ENCODE peak calls at places on chromosomes 12 and 14, in six cellular contexts. M, D, W, C, V and K are unnamed samples.

GRCh38 chr12:52050116-52050770 is 999 bp upstream of the NR4A1 start:
- DNase-seq in V (no peak), M (no peak), W (no peak), D (no peak), C (peak; percentile 54), K (no peak)

GRCh38 chr14:95534299-95535225 is at the start of gene GLRX5:
- DNase-seq in D (peak; percentile 98), C (peak; percentile 99), W (peak; percentile 98), M (peak; percentile 100), V (peak; percentile 99), K (peak; percentile 98)

GRCh38 chr12:67893003-67893402 is 96.2 kb upstream of the IFNG-AS1 start:
- DNase-seq in W (no peak), C (no peak), D (no peak), M (no peak), V (no peak), K (no peak)

GRCh38 chr12:108730337-108731104 is 797 bp downstream of the CORO1C start:
- DNase-seq in V (peak; percentile 57), M (peak; percentile 72), W (peak; percentile 75), D (peak; percentile 46), C (peak; percentile 91), K (peak; percentile 72)

GRCh38 chr14:60505448-60505847 is 3.5 kb upstream of the SIX6 start:
- DNase-seq in W (no peak), M (no peak), V (no peak), D (no peak), C (no peak), K (no peak)

GRCh38 chr14:88829188-88829587 is 4.7 kb downstream of the TTC8 start:
- DNase-seq in C (no peak), V (no peak), W (no peak), M (no peak), D (no peak), K (no peak)

GRCh38 chr14:58560208-58560607 is 77.6 kb upstream of the DACT1 start:
- DNase-seq in W (no peak), V (no peak), C (no peak), M (no peak), D (peak; percentile 46), K (no peak)

GRCh38 chr14:106287506-106287905 is 761.1 kb downstream of the TMEM121 start:
- DNase-seq in M (no peak), V (no peak), C (no peak), D (no peak), W (no peak), K (no peak)

GRCh38 chr12:3752741-3753486 is at the start of gene CRACR2A:
- DNase-seq in V (peak; percentile 88), M (peak; percentile 62), D (peak; percentile 74), C (no peak), W (no peak), K (peak; percentile 21)

GRCh38 chr14:40682131-40682913 is 924.4 kb upstream of the LRFN5 start:
- DNase-seq in V (no peak), D (no peak), W (no peak), C (no peak), M (no peak), K (no peak)

GRCh38 chr14:99757331-99758070 is 35.7 kb upstream of the EML1 start:
- DNase-seq in V (peak; percentile 76), M (no peak), D (peak; percentile 43), C (no peak), W (peak; percentile 91), K (peak; percentile 58)

GRCh38 chr12:46814143-46814542 is 11.7 kb downstream of the SLC38A4 start:
- DNase-seq in V (no peak), D (no peak), C (no peak), W (no peak), M (no peak), K (no peak)

GRCh38 chr12:43482311-43483085 is 69.5 kb downstream of the ADAMTS20 start:
- DNase-seq in D (no peak), W (no peak), V (no peak), C (no peak), M (no peak), K (no peak)

GRCh38 chr12:124703852-124704251 is 136.4 kb upstream of the NCOR2 start:
- DNase-seq in D (no peak), M (no peak), V (no peak), C (no peak), W (peak; percentile 69), K (no peak)

GRCh38 chr14:54652188-54652889 is 85.4 kb downstream of the SAMD4A start:
- DNase-seq in W (peak; percentile 98), D (peak; percentile 94), V (peak; percentile 91), C (no peak), M (peak; percentile 91), K (peak; percentile 78)

GRCh38 chr14:58942516-58942915 is 246.0 kb upstream of the DAAM1 start:
- DNase-seq in C (no peak), M (no peak), W (no peak), D (no peak), V (peak; percentile 34), K (no peak)

GRCh38 chr12:12349711-12350665 is at the start of gene MANSC1:
- DNase-seq in V (peak; percentile 75), C (peak; percentile 91), D (peak; percentile 40), W (peak; percentile 71), M (peak; percentile 59), K (no peak)

GRCh38 chr14:33219957-33220356 is 281.3 kb downstream of the NPAS3 start:
- DNase-seq in M (no peak), D (no peak), W (no peak), V (no peak), C (no peak), K (no peak)

GRCh38 chr12:12734561-12735071 is 17.4 kb downstream of the CDKN1B start:
- DNase-seq in C (no peak), V (no peak), M (no peak), D (no peak), W (no peak), K (no peak)

GRCh38 chr12:67515679-67516363 is 132.7 kb upstream of the DYRK2 start:
- DNase-seq in C (peak; percentile 88), M (peak; percentile 21), W (peak; percentile 70), D (no peak), V (no peak), K (no peak)

GRCh38 chr12:99619389-99620158 is 28.0 kb upstream of the GARIN6 start:
- DNase-seq in M (no peak), W (peak; percentile 36), C (no peak), V (no peak), D (no peak), K (no peak)

GRCh38 chr12:24012528-24012927 is 63.1 kb upstream of the SOX5 start:
- DNase-seq in D (no peak), M (no peak), W (no peak), V (no peak), C (no peak), K (no peak)

GRCh38 chr14:100440207-100440631 is 117.1 kb downstream of the SLC25A47 start:
- DNase-seq in W (peak; percentile 73), D (peak; percentile 85), C (peak; percentile 73), V (peak; percentile 68), M (peak; percentile 33), K (peak; percentile 18)

GRCh38 chr12:26271889-26272492 is 76.6 kb downstream of the SSPN start:
- DNase-seq in V (peak; percentile 11), M (peak; percentile 87), C (no peak), D (peak; percentile 44), W (no peak), K (peak; percentile 41)

GRCh38 chr12:20602671-20603402 is 92.3 kb upstream of the SLCO1C1 start:
- DNase-seq in M (no peak), W (no peak), D (no peak), V (peak; percentile 3), C (no peak), K (peak; percentile 18)

GRCh38 chr12:104011265-104011664 is 38.7 kb downstream of the GLT8D2 start:
- DNase-seq in W (peak; percentile 72), C (no peak), V (peak; percentile 75), D (peak; percentile 65), M (no peak), K (peak; percentile 40)

GRCh38 chr12:19822476-19822875 is 383.2 kb downstream of the AEBP2 start:
- DNase-seq in W (no peak), C (no peak), M (no peak), D (no peak), V (no peak), K (no peak)

GRCh38 chr14:101963052-101963451 is 1.3 kb upstream of the DYNC1H1 start:
- DNase-seq in C (no peak), W (no peak), D (no peak), M (no peak), V (no peak), K (no peak)